ENCODE peak calls at places on chromosomes 2 and 18, in nine cellular contexts. V, Q, F, E, J, Z, C, W and N are unnamed samples.

GRCh38 chr2:137968477-137969417 is 4.5 kb downstream of the HNMT start:
- DNase-seq in Q (no peak), E (no peak), C (no peak), W (no peak), V (no peak), F (no peak), Z (no peak), J (no peak), N (no peak)

GRCh38 chr2:96954490-96954846 is 31.9 kb downstream of the FAM178B start:
- DNase-seq in V (peak; percentile 25), C (no peak), F (peak; percentile 62), E (no peak), J (peak; percentile 24), Z (peak; percentile 27), W (no peak), Q (no peak), N (no peak)

GRCh38 chr2:207184348-207184747 is 18.6 kb upstream of the KLF7 start:
- DNase-seq in J (no peak), E (no peak), F (no peak), Q (no peak), Z (no peak), W (no peak), V (peak; percentile 63), C (no peak), N (no peak)

GRCh38 chr2:190351955-190352354 is 8.6 kb downstream of the INPP1 start:
- DNase-seq in E (no peak), F (no peak), Q (no peak), Z (no peak), C (no peak), V (no peak), W (peak; percentile 74), J (no peak), N (no peak)

GRCh38 chr18:8615397-8616025 is 6.3 kb downstream of the RAB12 start:
- DNase-seq in Q (peak; percentile 59), C (no peak), Z (no peak), W (peak; percentile 82), J (no peak), F (no peak), E (no peak), V (peak; percentile 96), N (peak; percentile 91)

GRCh38 chr2:186347472-186347871 is 138.6 kb upstream of the ZC3H15 start:
- DNase-seq in V (peak; percentile 24), E (no peak), Z (no peak), C (peak; percentile 15), F (no peak), J (no peak), Q (no peak), W (peak; percentile 16), N (no peak)

GRCh38 chr2:164871404-164871803 is 29.8 kb upstream of the COBLL1 start:
- DNase-seq in J (no peak), C (no peak), E (no peak), Z (no peak), W (no peak), F (no peak), V (no peak), Q (no peak), N (no peak)

GRCh38 chr2:60589093-60589492 is 35.6 kb upstream of the BCL11A start:
- DNase-seq in V (no peak), J (no peak), Z (no peak), F (no peak), C (no peak), E (no peak), W (no peak), Q (no peak), N (no peak)

GRCh38 chr2:22801071-22801470 is 583.9 kb upstream of the KLHL29 start:
- DNase-seq in Z (no peak), C (no peak), E (no peak), F (no peak), Q (no peak), V (no peak), W (no peak), J (no peak), N (no peak)

GRCh38 chr2:233061007-233061590 is 957 bp downstream of the INPP5D start:
- DNase-seq in V (no peak), W (no peak), F (peak; percentile 44), C (no peak), Q (no peak), J (peak; percentile 37), Z (no peak), E (no peak), N (no peak)

GRCh38 chr18:45684341-45685115 is 39.5 kb upstream of the SLC14A1 start:
- DNase-seq in F (peak; percentile 41), V (peak; percentile 80), C (no peak), W (no peak), E (no peak), J (no peak), Z (no peak), Q (no peak), N (peak; percentile 21)

GRCh38 chr2:29455202-29455885 is 340.1 kb downstream of the CLIP4 start:
- DNase-seq in J (no peak), C (no peak), V (peak; percentile 10), Q (no peak), Z (no peak), E (no peak), F (no peak), W (peak; percentile 58), N (no peak)

GRCh38 chr18:53906681-53907080 is 317.8 kb downstream of the MBD2 start:
- DNase-seq in C (no peak), E (no peak), F (no peak), Q (no peak), Z (no peak), J (no peak), V (peak; percentile 1), W (no peak), N (no peak)

GRCh38 chr2:145777297-145777696 is 1257.4 kb upstream of the ZEB2 start:
- DNase-seq in J (no peak), Z (no peak), W (no peak), V (no peak), C (no peak), E (no peak), Q (no peak), F (no peak), N (no peak)

GRCh38 chr2:205684871-205685313 is 2.6 kb downstream of the NRP2 start:
- DNase-seq in C (no peak), E (no peak), V (no peak), W (no peak), Q (no peak), F (no peak), Z (no peak), J (no peak), N (no peak)